ENCODE peak calls at places on chromosomes 11 and 22, in six cellular contexts. D is HepG2, F is A549, J is endothelial cell of umbilical vein, L is K562, N is H1. R is an unnamed sample.

GRCh38 chr11:8812438-8812837 is 98.6 kb upstream of the AKIP1 start:
- DNase-seq in D (peak; percentile 35), F (no peak), J (no peak), L (no peak), N (no peak), R (no peak)

GRCh38 chr11:46491661-46492331 is 100.2 kb upstream of the CHRM4 start:
- DNase-seq in D (no peak), F (no peak), J (peak; percentile 49), L (no peak), N (no peak), R (no peak)

GRCh38 chr11:125170406-125171031 is 6.0 kb downstream of the PKNOX2 start:
- DNase-seq in D (no peak), F (no peak), J (peak; percentile 63), L (peak; percentile 37), N (no peak), R (no peak)

GRCh38 chr11:65883786-65884715 is 4.2 kb downstream of the FIBP start:
- DNase-seq in D (no peak), F (no peak), J (no peak), L (no peak), N (no peak), R (no peak)

GRCh38 chr11:126308271-126308671 is 4.4 kb downstream of the DCPS start:
- DNase-seq in D (no peak), F (no peak), J (no peak), L (no peak), N (no peak), R (no peak)

GRCh38 chr11:73271936-73272679 is at the start of gene P2RY6:
- DNase-seq in D (peak; percentile 75), F (peak; percentile 97), J (no peak), L (no peak), N (no peak), R (peak; percentile 13)

GRCh38 chr11:130121430-130121978 is 38.1 kb upstream of the ST14 start:
- DNase-seq in D (no peak), F (no peak), J (peak; percentile 48), L (no peak), N (no peak), R (no peak)

GRCh38 chr11:11169715-11170351 is 183.2 kb downstream of the CSNK2A3 start:
- DNase-seq in D (no peak), F (no peak), J (no peak), L (no peak), N (no peak), R (no peak)

GRCh38 chr22:27726726-27727449 is 74.7 kb downstream of the MN1 start:
- DNase-seq in D (peak; percentile 4), F (peak; percentile 52), J (peak; percentile 79), L (peak; percentile 95), N (no peak), R (no peak)

GRCh38 chr11:66870131-66870530 is 13.3 kb downstream of the LRFN4 start:
- DNase-seq in D (no peak), F (no peak), J (no peak), L (no peak), N (no peak), R (no peak)

GRCh38 chr11:110785398-110785797 is 73.2 kb upstream of the ARHGAP20 start:
- DNase-seq in D (no peak), F (no peak), J (no peak), L (no peak), N (no peak), R (no peak)

GRCh38 chr11:86678823-86679222 is 6.4 kb upstream of the ME3 start:
- DNase-seq in D (no peak), F (no peak), J (no peak), L (no peak), N (no peak), R (no peak)

GRCh38 chr11:104275992-104276391 is 112.0 kb upstream of the PDGFD start:
- DNase-seq in D (no peak), F (no peak), J (no peak), L (no peak), N (no peak), R (no peak)

GRCh38 chr11:78216571-78217287 is 28.0 kb downstream of the USP35 start:
- DNase-seq in D (no peak), F (no peak), J (no peak), L (peak; percentile 56), N (no peak), R (no peak)

GRCh38 chr11:86741489-86742435 is 58.6 kb upstream of the PRSS23 start:
- DNase-seq in D (peak; percentile 81), F (peak; percentile 64), J (peak; percentile 80), L (no peak), N (no peak), R (no peak)

GRCh38 chr11:83681045-83681781 is 395.0 kb upstream of the CCDC90B start:
- DNase-seq in D (no peak), F (no peak), J (no peak), L (no peak), N (no peak), R (no peak)

GRCh38 chr11:83682645-83682973 is 396.4 kb upstream of the CCDC90B start:
- DNase-seq in D (no peak), F (no peak), J (no peak), L (peak; percentile 16), N (no peak), R (no peak)

GRCh38 chr11:83685730-83686129 is 399.6 kb upstream of the CCDC90B start:
- DNase-seq in D (no peak), F (no peak), J (no peak), L (no peak), N (no peak), R (no peak)

GRCh38 chr11:83681944-83682644 is 395.9 kb upstream of the CCDC90B start:
- DNase-seq in D (no peak), F (no peak), J (no peak), L (no peak), N (no peak), R (no peak)

GRCh38 chr11:83684071-83684470 is 397.9 kb upstream of the CCDC90B start:
- DNase-seq in D (no peak), F (no peak), J (no peak), L (no peak), N (no peak), R (no peak)
- TF ChIP-seq JUN in D (no peak), F (no peak), J (no peak), L (no peak), N (no peak), R (no peak)

GRCh38 chr11:105937738-105938137 is 84.3 kb downstream of the MSANTD4 start:
- DNase-seq in D (no peak), F (no peak), J (peak; percentile 59), L (no peak), N (no peak), R (no peak)
- TF ChIP-seq JUN in D (no peak), F (no peak), J (no peak), L (no peak), N (no peak), R (no peak)

DNA sequence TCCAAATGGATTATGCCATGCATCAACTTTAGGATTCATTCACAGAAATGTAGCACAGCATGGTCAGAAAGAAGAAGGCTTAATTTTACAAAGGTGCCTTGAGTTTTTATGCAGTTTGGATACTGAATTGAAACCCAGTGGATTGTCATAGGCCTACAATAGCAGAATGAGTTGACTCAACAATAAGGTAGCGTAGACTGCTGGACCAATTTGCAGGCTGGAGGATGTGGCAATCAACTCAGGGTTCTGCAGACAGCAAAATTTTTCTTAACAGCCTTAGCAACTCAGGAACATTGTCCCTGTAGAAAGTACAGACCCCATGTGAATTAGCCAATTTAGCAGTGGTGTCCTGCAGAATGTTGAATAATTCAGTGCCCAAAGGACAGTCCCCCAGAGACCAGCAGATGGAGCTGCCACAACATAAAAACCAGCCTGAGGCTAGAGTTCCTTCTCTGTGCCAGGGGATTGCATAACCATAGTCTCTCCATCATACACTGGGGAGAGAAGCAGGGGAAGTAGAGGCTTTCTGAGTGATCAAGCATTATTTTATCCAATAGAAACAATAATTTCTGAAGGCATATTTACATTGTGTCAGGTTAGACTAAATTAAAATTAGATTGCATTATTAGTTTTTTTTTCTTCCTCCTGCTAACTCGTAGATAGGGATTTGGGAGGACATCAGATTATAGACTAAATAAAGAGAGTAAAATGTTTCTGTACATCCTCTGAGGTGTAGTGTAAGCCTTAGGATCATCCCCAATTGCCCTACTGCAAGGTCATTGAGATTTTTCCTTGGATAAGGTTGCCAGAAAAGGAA is 20.3 kb upstream of the MRPL17 start:
- DNase-seq in D (peak; percentile 64), F (peak; percentile 71), J (peak; percentile 63), L (peak; percentile 54), N (no peak), R (peak; percentile 36)
- TF ChIP-seq JUN in D (no peak), F (no peak), J (no peak), L (no peak), N (no peak), R (no peak)

GRCh38 chr11:70675697-70676374 is 277.5 kb downstream of the CTTN start:
- DNase-seq in D (no peak), F (no peak), J (no peak), L (peak; percentile 29), N (no peak), R (no peak)
- TF ChIP-seq JUN in D (no peak), F (no peak), J (no peak), L (no peak), N (no peak), R (no peak)

DNA sequence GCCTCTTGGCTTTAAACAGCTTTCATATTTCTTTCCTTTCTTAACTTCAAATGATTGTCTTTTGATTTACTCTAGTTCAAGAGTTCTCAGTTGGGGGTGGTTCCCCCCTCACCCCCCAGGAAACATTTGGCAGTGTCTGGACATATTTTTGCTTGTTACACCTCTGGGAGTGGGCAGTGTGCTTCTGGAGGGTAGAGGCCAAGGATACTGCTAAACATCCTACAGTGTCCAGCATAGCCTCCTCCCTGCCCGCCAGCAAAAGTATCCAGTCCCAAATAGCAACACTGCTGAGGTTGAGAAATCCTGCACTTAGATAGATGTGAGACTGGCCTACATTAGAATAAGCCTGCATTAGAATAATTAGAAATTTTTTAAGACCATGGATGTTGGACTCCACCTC is 3.2 kb downstream of the PPP6R3 start:
- DNase-seq in D (no peak), F (no peak), J (no peak), L (no peak), N (no peak), R (no peak)
- TF ChIP-seq JUN in D (no peak), F (no peak), J (no peak), L (no peak), N (no peak), R (no peak)

DNA sequence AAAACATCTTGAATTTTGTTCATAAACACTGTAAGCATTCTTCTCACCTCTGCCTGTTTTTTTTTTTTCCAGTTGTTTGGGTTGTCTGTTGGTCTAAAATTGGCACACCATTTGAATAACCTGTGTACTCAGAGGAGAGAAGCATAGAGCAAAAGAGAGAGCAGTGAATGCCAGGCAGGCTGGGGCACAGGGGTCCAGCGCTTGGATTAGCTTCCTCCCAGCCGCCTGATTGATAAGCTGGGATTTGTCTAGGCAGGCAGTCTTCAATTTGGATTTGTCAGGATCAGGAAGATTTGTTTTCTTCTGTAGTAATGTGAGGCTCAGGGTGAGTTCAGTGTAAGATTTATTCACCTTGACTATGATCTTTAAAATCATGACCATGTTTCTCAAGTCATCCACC is 59.0 kb downstream of the ARL14EP start:
- DNase-seq in D (no peak), F (no peak), J (no peak), L (no peak), N (no peak), R (no peak)
- TF ChIP-seq JUN in D (no peak), F (no peak), J (no peak), L (no peak), N (no peak), R (no peak)

R was measured in WTC11.